ENCODE peak calls at places on chromosomes 13 and 19, in eight cellular contexts. J is brain microvascular endothelial cell, D is psoas muscle, O is WERI-Rb-1, V is foreskin keratinocyte, K is uterus, W is K562, M is ascending aorta. F is an unnamed sample.

GRCh38 chr13:97726664-97727235 is 226.7 kb upstream of the IPO5 start:
- DNase-seq in J (no peak), D (no peak), O (no peak), V (no peak), K (no peak), W (no peak), M (peak), F (no peak)

GRCh38 chr13:98476538-98476966 is 100.4 kb downstream of the STK24 start:
- DNase-seq in J (peak), D (peak), O (no peak), V (peak), K (peak), W (peak), M (peak), F (peak)

GRCh38 chr19:35171730-35172129 is 17.2 kb downstream of the FXYD5 start:
- DNase-seq in J (no peak), D (no peak), O (no peak), V (no peak), K (no peak), W (no peak), M (no peak), F (no peak)

GRCh38 chr19:23203841-23204344 is 46.3 kb downstream of the ZNF724 start:
- DNase-seq in J (no peak), D (peak), O (no peak), V (no peak), K (peak), W (peak), M (no peak), F (no peak)

GRCh38 chr19:38262585-38263268 is 1.6 kb upstream of the SPINT2 start:
- DNase-seq in J (no peak), D (no peak), O (no peak), V (peak), K (no peak), W (no peak), M (no peak), F (peak)

GRCh38 chr13:34469212-34469983 is 472.7 kb upstream of the NBEA start:
- DNase-seq in J (no peak), D (no peak), O (no peak), V (peak), K (no peak), W (no peak), M (no peak), F (peak)

GRCh38 chr19:50794074-50794777 is 4.0 kb downstream of the ACP4 start:
- DNase-seq in J (no peak), D (no peak), O (peak), V (peak), K (no peak), W (peak), M (no peak), F (no peak)

GRCh38 chr13:33318744-33319143 is 33.2 kb upstream of the STARD13 start:
- DNase-seq in J (no peak), D (no peak), O (no peak), V (no peak), K (no peak), W (no peak), M (no peak), F (no peak)

GRCh38 chr19:11797491-11797890 is 832 bp upstream of the ZNF491 start:
- DNase-seq in J (peak), D (peak), O (peak), V (peak), K (peak), W (peak), M (peak), F (peak)

GRCh38 chr19:33630880-33631627 is 9.3 kb downstream of the CHST8 start:
- DNase-seq in J (no peak), D (no peak), O (no peak), V (no peak), K (no peak), W (no peak), M (no peak), F (no peak)

GRCh38 chr19:2491130-2491801 is 15.3 kb downstream of the GADD45B start:
- DNase-seq in J (peak), D (peak), O (no peak), V (peak), K (no peak), W (no peak), M (no peak), F (peak)

GRCh38 chr13:93496985-93497673 is 270.5 kb downstream of the GPC6 start:
- DNase-seq in J (no peak), D (no peak), O (peak), V (peak), K (no peak), W (no peak), M (no peak), F (no peak)

GRCh38 chr19:19209372-19209771 is 2.4 kb upstream of the NCAN start:
- DNase-seq in J (no peak), D (no peak), O (no peak), V (no peak), K (no peak), W (no peak), M (no peak), F (no peak)

GRCh38 chr13:44218501-44219240 is 155.0 kb upstream of the SERP2 start:
- DNase-seq in J (peak), D (peak), O (no peak), V (no peak), K (peak), W (no peak), M (peak), F (no peak)

GRCh38 chr13:111383591-111384440 is 63.4 kb downstream of the TEX29 start:
- DNase-seq in J (no peak), D (no peak), O (no peak), V (no peak), K (no peak), W (no peak), M (peak), F (no peak)

GRCh38 chr13:75760182-75760981 is 124.3 kb downstream of the LMO7 start:
- DNase-seq in J (no peak), D (no peak), O (no peak), V (peak), K (no peak), W (no peak), M (no peak), F (peak)

GRCh38 chr19:6076675-6077463 is 33.4 kb downstream of the RFX2 start:
- DNase-seq in J (peak), D (peak), O (no peak), V (peak), K (peak), W (no peak), M (peak), F (peak)

GRCh38 chr13:97659602-97660001 is 225.6 kb downstream of the RAP2A start:
- DNase-seq in J (no peak), D (no peak), O (peak), V (no peak), K (no peak), W (peak), M (no peak), F (no peak)

DNA sequence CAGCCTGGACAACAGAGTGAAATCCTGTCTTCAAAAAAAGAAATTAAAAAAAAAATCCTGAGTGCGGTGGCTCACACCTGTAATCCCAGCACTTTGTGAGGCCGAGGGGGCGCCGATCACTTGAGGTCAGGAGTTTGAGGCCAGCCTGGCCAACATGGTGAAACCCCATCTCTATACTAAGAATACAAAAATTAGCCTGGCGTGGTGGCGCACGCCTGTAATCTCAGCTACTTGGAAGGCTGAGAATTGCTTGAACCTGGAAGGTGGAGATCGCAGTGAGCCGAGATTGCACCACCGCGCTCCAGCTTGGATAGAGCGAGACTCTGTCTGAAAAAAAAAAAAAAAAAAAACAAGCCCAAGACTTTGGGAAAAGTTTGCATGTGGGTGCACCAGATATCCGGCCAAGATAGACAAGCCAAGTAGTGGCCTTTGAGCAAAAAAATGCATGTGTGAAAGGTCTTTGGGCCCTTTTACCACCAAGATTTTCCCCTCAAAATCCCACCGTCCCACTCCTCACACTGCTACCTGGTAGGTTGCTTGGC is 5.7 kb downstream of the DNAJB1 start:
- DNase-seq in J (no peak), D (no peak), O (no peak), V (no peak), K (no peak), W (no peak), M (no peak), F (no peak)
- H3K27ac ChIP-seq in J (no peak), D (no peak), O (no peak), V (no peak), K (no peak), W (peak), M (no peak), F (peak)

GRCh38 chr19:9914315-9915207 is 21.8 kb downstream of the OLFM2 start:
- DNase-seq in J (peak), D (peak), O (peak), V (peak), K (peak), W (peak), M (peak), F (peak)
- TF ChIP-seq CTCF in J (peak), D (peak), O (peak), V (peak), K (peak), W (peak), M (peak), F (peak)

GRCh38 chr19:17468302-17469091 is 1.8 kb upstream of the SLC27A1 start:
- DNase-seq in J (no peak), D (peak), O (peak), V (no peak), K (peak), W (no peak), M (peak), F (no peak)
- H3K27ac ChIP-seq in J (no peak), D (peak), O (peak), V (peak), K (peak), W (peak), M (peak), F (peak)

DNA sequence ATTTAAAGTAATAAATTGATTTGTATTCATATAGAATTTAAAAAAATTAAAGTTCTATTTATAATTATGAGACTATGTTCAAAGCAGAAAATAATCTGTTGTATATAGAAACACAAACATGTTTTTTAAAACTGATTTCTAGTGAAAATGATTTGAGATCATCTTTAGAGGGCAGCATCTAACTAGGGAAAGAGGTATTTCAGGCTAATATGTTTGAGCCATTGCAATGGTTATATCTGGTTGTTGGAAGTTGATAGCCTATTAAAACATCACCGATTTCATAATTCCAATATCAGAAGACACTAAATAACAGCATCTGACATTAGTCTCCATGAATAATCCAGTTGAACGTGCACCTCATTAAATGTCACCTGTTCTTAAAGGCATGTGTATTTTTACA is 79.8 kb upstream of the SLITRK6 start:
- DNase-seq in J (no peak), D (no peak), O (no peak), V (no peak), K (no peak), W (no peak), M (no peak), F (no peak)
- TF ChIP-seq CTCF in J (no peak), D (no peak), O (no peak), V (peak), K (no peak), W (no peak), M (no peak), F (no peak)

GRCh38 chr13:26052136-26052736 is 420 bp upstream of the SHISA2 start:
- DNase-seq in J (no peak), D (no peak), O (peak), V (no peak), K (no peak), W (no peak), M (no peak), F (no peak)

GRCh38 chr13:26048745-26049144 is 3.1 kb downstream of the SHISA2 start:
- DNase-seq in J (no peak), D (no peak), O (no peak), V (no peak), K (no peak), W (no peak), M (no peak), F (no peak)

GRCh38 chr13:26053418-26053980 is 1.7 kb upstream of the SHISA2 start:
- DNase-seq in J (no peak), D (no peak), O (no peak), V (no peak), K (no peak), W (no peak), M (no peak), F (no peak)

GRCh38 chr13:26050568-26051230 is 1.1 kb downstream of the SHISA2 start:
- DNase-seq in J (no peak), D (peak), O (peak), V (peak), K (no peak), W (no peak), M (no peak), F (no peak)

GRCh38 chr13:26051231-26052135 is at the start of gene SHISA2:
- DNase-seq in J (no peak), D (peak), O (peak), V (peak), K (no peak), W (no peak), M (no peak), F (peak)
- H3K27ac ChIP-seq in J (no peak), D (peak), O (peak), V (no peak), K (no peak), W (no peak), M (no peak), F (no peak)

F was measured in RWPE1.